ENCODE peak calls at places on chromosomes 11 and 22, in seven cellular contexts. Y is heart right ventricle, B is Peyer's patch, J is ovary, Q is GM23338, F is HL-60, W is kidney epithelial cell. N is an unnamed sample.

GRCh38 chr11:1330473-1330872 is 21.0 kb upstream of the TOLLIP start:
- DNase-seq in J (no peak), F (no peak), W (no peak), B (no peak), Q (no peak), Y (no peak), N (no peak)

GRCh38 chr22:44002324-44002723 is 21.8 kb upstream of the PARVB start:
- DNase-seq in B (peak), F (no peak), Q (no peak), Y (no peak), J (no peak), W (no peak), N (no peak)

GRCh38 chr11:93623179-93623578 is 38.3 kb upstream of the CEP295 start:
- DNase-seq in Q (peak), Y (no peak), B (no peak), W (no peak), F (peak), J (no peak), N (no peak)

GRCh38 chr22:35482311-35482710 is 58.3 kb upstream of the RASD2 start:
- DNase-seq in J (no peak), Q (no peak), F (no peak), W (no peak), B (no peak), Y (no peak), N (no peak)

GRCh38 chr11:19116315-19116970 is 525 bp upstream of the ZDHHC13 start:
- DNase-seq in F (no peak), Q (peak), J (peak), B (no peak), W (no peak), Y (no peak), N (no peak)

GRCh38 chr11:67572747-67573419 is 10.7 kb upstream of the GSTP1 start:
- DNase-seq in Y (peak), F (peak), Q (peak), J (no peak), B (peak), W (no peak), N (no peak)

GRCh38 chr11:47398011-47398410 is 10.4 kb upstream of the SLC39A13 start:
- DNase-seq in W (no peak), B (no peak), J (no peak), Y (no peak), F (no peak), Q (no peak), N (no peak)

GRCh38 chr11:44008698-44009097 is 39.1 kb upstream of the ACCSL start:
- DNase-seq in B (no peak), F (no peak), J (peak), Y (no peak), Q (no peak), W (no peak), N (peak)

GRCh38 chr22:47446821-47447810 is 684.7 kb downstream of the TBC1D22A start:
- DNase-seq in Q (no peak), W (no peak), B (no peak), Y (no peak), J (no peak), F (no peak), N (peak)

GRCh38 chr11:13294771-13295579 is 17.4 kb downstream of the BMAL1 start:
- DNase-seq in W (no peak), Y (no peak), Q (no peak), B (no peak), J (no peak), F (no peak), N (no peak)

GRCh38 chr22:23718371-23719165 is 27.8 kb downstream of the RGL4 start:
- DNase-seq in Q (no peak), J (no peak), Y (no peak), F (no peak), W (no peak), B (no peak), N (no peak)

GRCh38 chr11:121810291-121810690 is 305.7 kb downstream of the BLID start:
- DNase-seq in Y (no peak), F (no peak), W (no peak), J (no peak), B (no peak), Q (no peak), N (no peak)

GRCh38 chr22:47191630-47192105 is 429.2 kb downstream of the TBC1D22A start:
- DNase-seq in B (no peak), Y (no peak), J (no peak), F (no peak), Q (no peak), W (no peak), N (no peak)

GRCh38 chr11:41461057-41461681 is 1.7 kb upstream of the LRRC4C start:
- DNase-seq in B (no peak), F (no peak), J (no peak), W (no peak), Q (peak), Y (no peak), N (no peak)

GRCh38 chr11:115238802-115239201 is 265.4 kb downstream of the CADM1 start:
- DNase-seq in W (no peak), Q (peak), J (no peak), F (no peak), B (no peak), Y (no peak), N (no peak)

GRCh38 chr22:19040581-19041402 is 81.4 kb downstream of the DGCR2 start:
- DNase-seq in W (no peak), Q (no peak), B (peak), J (no peak), Y (no peak), F (no peak), N (no peak)

GRCh38 chr11:1476946-1477736 is 9.4 kb downstream of the MOB2 start:
- DNase-seq in F (no peak), J (no peak), Q (no peak), W (no peak), B (no peak), Y (no peak), N (no peak)

GRCh38 chr11:76623171-76623883 is 47.2 kb downstream of the LRRC32 start:
- DNase-seq in B (peak), J (no peak), F (no peak), Y (no peak), W (no peak), Q (no peak), N (no peak)

GRCh38 chr11:74462009-74462408 is 5.3 kb downstream of the KCNE3 start:
- DNase-seq in W (no peak), Y (peak), F (peak), J (peak), Q (peak), B (peak), N (peak)

GRCh38 chr22:34812631-34813030 is 253.3 kb upstream of the ISX start:
- DNase-seq in B (no peak), J (no peak), Y (no peak), Q (no peak), W (peak), F (no peak), N (no peak)

GRCh38 chr11:106691807-106692365 is 326.4 kb downstream of the GUCY1A2 start:
- DNase-seq in Y (no peak), F (no peak), W (no peak), J (no peak), B (no peak), Q (no peak), N (no peak)

GRCh38 chr11:13207665-13208594 is 69.7 kb upstream of the BMAL1 start:
- DNase-seq in F (peak), Y (no peak), W (peak), J (peak), Q (peak), B (peak), N (no peak)

GRCh38 chr11:126328444-126328843 is 24.6 kb downstream of the DCPS start:
- DNase-seq in Q (no peak), Y (no peak), F (no peak), B (peak), W (no peak), J (no peak), N (no peak)

GRCh38 chr11:64852804-64853520 is 8.5 kb upstream of the CDC42BPG start:
- DNase-seq in B (no peak), W (no peak), Q (no peak), Y (no peak), J (no peak), F (no peak), N (no peak)

GRCh38 chr22:31544481-31545480 is 48.4 kb downstream of the SFI1 start:
- DNase-seq in W (peak), J (no peak), B (no peak), F (no peak), Y (no peak), Q (no peak), N (no peak)

GRCh38 chr11:126122863-126123262 is 60.2 kb upstream of the CDON start:
- DNase-seq in B (no peak), F (no peak), Q (no peak), W (no peak), Y (no peak), J (no peak), N (no peak)

GRCh38 chr11:10305964-10306918 is 1.4 kb downstream of the ADM start:
- DNase-seq in Q (peak), F (no peak), W (no peak), Y (peak), J (peak), B (peak), N (peak)

GRCh38 chr22:27242917-27243589 is 558.5 kb downstream of the MN1 start:
- DNase-seq in F (no peak), Y (no peak), B (peak), J (no peak), W (no peak), Q (no peak), N (no peak)

GRCh38 chr22:27240298-27240885 is 561.2 kb downstream of the MN1 start:
- DNase-seq in W (no peak), F (no peak), B (no peak), J (no peak), Y (no peak), Q (no peak), N (no peak)

GRCh38 chr22:27242111-27242436 is 559.5 kb downstream of the MN1 start:
- DNase-seq in F (no peak), Q (no peak), B (no peak), Y (no peak), J (no peak), W (no peak), N (no peak)

GRCh38 chr22:27242474-27242873 is 559.1 kb downstream of the MN1 start:
- DNase-seq in Y (no peak), F (no peak), Q (no peak), B (no peak), J (no peak), W (no peak), N (no peak)

DNA sequence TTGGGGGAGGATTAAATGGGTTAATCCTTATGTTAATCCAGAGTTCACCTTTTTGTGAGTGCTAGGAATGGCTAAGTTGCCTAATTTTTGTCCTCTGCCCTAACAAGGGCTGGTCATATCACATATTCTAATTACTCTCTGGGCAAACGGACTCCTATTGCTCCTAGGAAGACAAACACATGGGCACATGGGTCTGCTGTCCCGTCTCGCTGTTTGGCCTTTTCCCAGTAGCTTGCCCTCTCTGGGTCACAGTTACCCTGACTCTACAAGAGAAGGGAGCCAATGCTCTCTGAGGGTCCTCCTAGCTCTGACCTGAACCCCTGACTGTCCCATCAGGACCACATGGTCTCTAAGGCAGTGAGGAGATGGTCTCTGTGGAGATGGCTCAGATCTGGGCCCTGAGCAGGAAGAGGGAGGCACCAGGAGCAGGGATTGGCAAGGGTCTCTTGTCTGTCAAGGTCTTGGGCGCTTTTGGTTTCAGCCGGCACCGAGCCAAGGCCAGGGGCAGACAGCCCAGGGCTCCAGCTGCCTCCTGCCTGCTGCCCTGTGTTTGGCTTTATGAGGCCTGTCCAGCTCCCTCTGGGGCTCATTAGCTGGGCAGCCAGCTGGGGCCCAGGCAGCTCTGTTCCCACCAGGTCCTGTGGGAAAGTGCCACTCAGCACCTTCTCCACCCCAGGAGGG is 560.0 kb downstream of the MN1 start:
- DNase-seq in Y (no peak), B (no peak), Q (no peak), J (peak), F (no peak), W (peak), N (peak)
- TF ChIP-seq CTCF in Y (no peak), B (no peak), Q (no peak), J (no peak), F (no peak), W (no peak), N (no peak)

GRCh38 chr11:57597971-57598830 is 716 bp downstream of the SERPING1 start:
- DNase-seq in Y (peak), Q (peak), B (peak), J (peak), W (no peak), F (no peak), N (no peak)
- TF ChIP-seq CTCF in Y (no peak), Q (no peak), B (no peak), J (no peak), W (no peak), F (no peak), N (no peak)

DNA sequence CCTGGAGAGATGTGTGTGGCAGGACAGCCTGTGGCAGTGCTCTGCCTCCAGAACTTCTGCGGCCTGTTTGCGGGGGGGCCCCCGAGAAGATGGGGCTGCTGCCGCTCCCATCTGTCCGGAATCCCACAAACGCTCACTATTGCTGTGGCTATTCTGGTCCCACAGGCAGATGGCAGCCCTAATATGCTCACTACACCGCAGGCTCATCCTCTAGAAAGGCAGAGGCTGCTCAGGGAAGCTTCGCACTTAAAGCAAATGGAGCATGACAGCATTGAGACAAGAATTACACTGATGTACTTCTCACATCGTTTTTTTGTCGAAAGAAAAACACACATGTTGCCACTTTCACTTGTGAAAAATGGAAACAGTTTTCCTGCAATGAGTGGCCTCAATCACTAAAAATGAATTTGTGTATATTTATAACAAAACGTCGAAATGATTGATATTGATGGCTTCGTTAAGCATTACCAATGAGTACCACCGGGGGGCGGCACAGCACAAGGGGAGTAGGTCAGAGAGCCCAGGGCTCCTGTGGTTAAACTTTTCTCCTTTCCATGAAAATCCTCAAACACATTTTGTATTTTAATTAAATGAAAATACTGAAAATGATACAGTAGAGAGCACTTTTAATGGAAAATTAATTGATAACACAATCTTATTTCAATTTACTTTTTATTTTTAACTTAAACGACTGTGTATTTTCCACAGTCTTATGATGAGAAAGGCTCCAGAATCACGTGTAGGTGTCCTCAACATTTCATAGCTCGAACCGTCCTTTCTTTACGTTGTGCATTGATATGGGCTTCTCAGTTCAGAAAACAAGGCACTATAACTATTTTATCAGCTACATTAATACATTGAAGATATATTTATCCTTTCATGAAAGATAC is 69.1 kb downstream of the CTTN start:
- DNase-seq in B (peak), Q (peak), F (peak), W (no peak), Y (peak), J (peak), N (no peak)
- TF ChIP-seq CTCF in B (peak), Q (peak), F (peak), W (peak), Y (peak), J (peak), N (peak)

GRCh38 chr11:20598487-20598886 is 921 bp upstream of the SLC6A5 start:
- DNase-seq in B (no peak), W (no peak), Y (no peak), F (no peak), J (no peak), Q (no peak), N (no peak)

GRCh38 chr11:20599424-20600346 is at the start of gene SLC6A5:
- DNase-seq in W (no peak), Y (peak), J (no peak), F (peak), B (no peak), Q (peak), N (no peak)

GRCh38 chr11:20597924-20598484 is 1.4 kb upstream of the SLC6A5 start:
- DNase-seq in B (no peak), Y (no peak), F (no peak), J (no peak), Q (peak), W (no peak), N (no peak)

GRCh38 chr11:20604295-20604803 is 4.9 kb downstream of the SLC6A5 start:
- DNase-seq in W (no peak), B (no peak), Y (no peak), Q (no peak), F (no peak), J (no peak), N (no peak)

DNA sequence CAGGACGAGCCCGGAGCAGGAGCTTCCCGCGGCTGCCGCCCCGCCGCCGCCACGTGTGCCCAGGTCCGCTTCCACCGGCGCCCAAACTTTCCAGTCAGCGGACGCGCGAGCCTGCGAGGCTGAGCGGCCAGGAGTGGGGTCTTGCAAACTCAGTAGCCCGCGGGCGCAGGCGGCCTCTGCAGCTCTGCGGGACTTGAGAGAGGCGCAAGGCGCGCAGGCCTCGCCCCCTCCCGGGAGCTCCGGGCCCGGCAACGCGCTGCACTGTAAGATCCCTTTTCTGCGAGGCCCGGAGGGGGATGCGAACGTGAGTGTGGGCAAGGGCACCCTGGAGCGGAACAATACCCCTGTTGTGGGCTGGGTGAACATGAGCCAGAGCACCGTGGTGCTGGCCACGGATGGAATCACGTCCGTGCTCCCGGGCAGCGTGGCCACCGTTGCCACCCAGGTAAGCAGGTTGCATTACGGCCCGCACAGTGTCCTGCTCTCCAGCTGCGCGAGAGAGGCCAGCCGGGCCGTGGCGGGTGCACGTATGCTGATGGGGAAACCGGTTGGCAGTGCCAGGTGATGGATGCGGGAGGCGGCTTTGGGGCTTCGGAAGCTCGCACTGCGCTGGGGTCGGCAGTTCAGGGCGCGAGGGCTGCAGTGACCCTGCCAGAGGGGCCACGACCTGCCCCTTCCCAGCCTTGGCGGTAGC is 2.0 kb downstream of the SLC6A5 start:
- DNase-seq in J (no peak), B (no peak), F (no peak), W (no peak), Y (no peak), Q (peak), N (no peak)
- TF ChIP-seq CTCF in J (no peak), B (no peak), F (no peak), W (no peak), Y (no peak), Q (peak), N (no peak)

DNA sequence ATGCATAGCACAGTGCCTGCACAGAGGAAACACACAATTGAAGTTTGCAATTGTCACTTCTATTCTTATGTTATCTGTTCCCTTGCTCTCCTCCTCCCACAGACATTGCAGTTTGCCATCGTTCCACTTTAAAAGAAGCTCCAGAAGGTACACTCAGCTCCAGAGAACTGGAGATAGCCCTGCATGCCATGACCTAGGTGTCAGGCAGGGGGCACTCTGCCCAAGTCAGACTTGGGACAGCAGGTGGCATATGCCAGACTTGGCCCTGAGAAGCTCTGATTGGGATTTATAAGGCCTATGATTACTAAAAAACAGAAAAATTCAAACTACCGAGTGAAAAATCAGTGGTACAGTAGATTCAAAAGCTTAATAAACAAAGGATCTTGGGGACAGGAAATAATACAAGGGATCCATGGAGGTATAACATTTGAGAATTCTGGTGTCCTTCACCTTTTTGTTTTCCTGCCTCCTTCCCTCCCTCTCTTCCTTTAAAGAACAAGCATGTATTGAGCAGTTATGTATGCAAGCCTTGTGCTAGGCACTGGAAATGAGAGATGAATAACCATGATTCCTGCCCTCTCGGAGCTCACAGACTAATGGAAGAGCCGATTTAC is 40.0 kb downstream of the TENM4 start:
- DNase-seq in Q (peak), F (peak), W (no peak), Y (peak), J (no peak), B (no peak), N (no peak)
- TF ChIP-seq CTCF in Q (peak), F (peak), W (peak), Y (peak), J (no peak), B (peak), N (peak)

GRCh38 chr11:128627666-128628342 is 40.4 kb upstream of the ETS1 start:
- DNase-seq in W (no peak), Y (no peak), B (no peak), Q (peak), J (no peak), F (no peak), N (no peak)
- TF ChIP-seq CTCF in W (no peak), Y (no peak), B (no peak), Q (peak), J (no peak), F (no peak), N (no peak)

GRCh38 chr11:57244911-57245310 is 7.9 kb upstream of the APLNR start:
- DNase-seq in F (no peak), Q (no peak), B (no peak), J (no peak), W (no peak), Y (no peak), N (no peak)

GRCh38 chr11:57251037-57251436 is 14.0 kb upstream of the APLNR start:
- DNase-seq in W (no peak), F (no peak), B (no peak), Q (no peak), J (no peak), Y (no peak), N (no peak)

GRCh38 chr11:57249384-57250319 is 12.6 kb upstream of the APLNR start:
- DNase-seq in F (peak), Y (peak), W (no peak), Q (peak), J (peak), B (peak), N (no peak)

GRCh38 chr11:57251491-57252104 is 14.5 kb upstream of the APLNR start:
- DNase-seq in Y (no peak), F (no peak), Q (no peak), B (no peak), W (no peak), J (no peak), N (no peak)

GRCh38 chr11:57248780-57249383 is 11.8 kb upstream of the APLNR start:
- DNase-seq in Y (peak), B (peak), Q (peak), J (peak), F (peak), W (no peak), N (no peak)
- TF ChIP-seq CTCF in Y (peak), B (peak), Q (peak), J (no peak), F (peak), W (peak), N (peak)